ENCODE peak calls at places on chromosomes 12 and 14, in five cellular contexts. C, G, R, S and N are unnamed samples.

GRCh38 chr12:110848524-110848923 is 1.7 kb downstream of the CCDC63 start:
- DNase-seq in C (no peak), G (no peak), R (no peak), S (no peak), N (no peak)

GRCh38 chr12:76996983-76997382 is 68.4 kb downstream of the E2F7 start:
- DNase-seq in C (no peak), G (no peak), R (no peak), S (no peak), N (no peak)

GRCh38 chr12:38691164-38691563 is 214.2 kb downstream of the CPNE8 start:
- DNase-seq in C (no peak), G (no peak), R (no peak), S (no peak), N (no peak)

GRCh38 chr12:125271850-125272249 is 206.6 kb downstream of the AACS start:
- DNase-seq in C (no peak), G (no peak), R (no peak), S (no peak), N (no peak)

GRCh38 chr14:101476258-101476930 is 84.9 kb upstream of the DIO3 start:
- DNase-seq in C (no peak), G (no peak), R (no peak), S (no peak), N (no peak)

GRCh38 chr12:27969901-27970390 is 2.6 kb downstream of the PTHLH start:
- DNase-seq in C (peak), G (peak), R (no peak), S (peak), N (peak)

GRCh38 chr14:50773632-50774541 is 57.1 kb downstream of the NIN start:
- DNase-seq in C (peak), G (peak), R (no peak), S (peak), N (peak)

GRCh38 chr14:55103005-55103640 is 25.9 kb upstream of the LGALS3 start:
- DNase-seq in C (peak), G (peak), R (peak), S (peak), N (peak)

GRCh38 chr12:64903738-64904137 is 79.3 kb downstream of the TBC1D30 start:
- DNase-seq in C (no peak), G (no peak), R (no peak), S (no peak), N (no peak)

GRCh38 chr14:46580941-46581671 is 70.5 kb downstream of the RPL10L start:
- DNase-seq in C (peak), G (peak), R (no peak), S (peak), N (peak)

GRCh38 chr12:45725631-45726593 is 3.6 kb upstream of the ARID2 start:
- DNase-seq in C (peak), G (peak), R (no peak), S (peak), N (peak)

GRCh38 chr12:15122349-15122748 is 98.9 kb downstream of the RERG start:
- DNase-seq in C (no peak), G (no peak), R (no peak), S (no peak), N (peak)

GRCh38 chr14:33916663-33917565 is 34.0 kb downstream of the EGLN3 start:
- DNase-seq in C (no peak), G (no peak), R (no peak), S (peak), N (no peak)

GRCh38 chr14:56878766-56879165 is 68.5 kb upstream of the OTX2 start:
- DNase-seq in C (no peak), G (no peak), R (no peak), S (no peak), N (no peak)

GRCh38 chr12:54936736-54937135 is 47.8 kb downstream of the TESPA1 start:
- DNase-seq in C (no peak), G (no peak), R (no peak), S (no peak), N (no peak)

GRCh38 chr12:86774841-86775386 is 518.7 kb upstream of the MGAT4C start:
- DNase-seq in C (no peak), G (no peak), R (no peak), S (no peak), N (no peak)

GRCh38 chr14:74081491-74081890 is 2.8 kb downstream of the ALDH6A1 start:
- DNase-seq in C (no peak), G (no peak), R (no peak), S (no peak), N (no peak)

GRCh38 chr12:82527165-82527780 is 159.4 kb upstream of the TMTC2 start:
- DNase-seq in C (peak), G (peak), R (peak), S (peak), N (peak)

GRCh38 chr14:23047042-23047634 is 5.1 kb downstream of the PSMB11 start:
- DNase-seq in C (no peak), G (no peak), R (no peak), S (peak), N (peak)

GRCh38 chr12:89179983-89180382 is 172.3 kb downstream of the DUSP6 start:
- DNase-seq in C (no peak), G (no peak), R (no peak), S (peak), N (peak)

GRCh38 chr14:35384386-35385041 is 20.0 kb downstream of the NFKBIA start:
- DNase-seq in C (no peak), G (no peak), R (no peak), S (peak), N (peak)

GRCh38 chr12:100574262-100575074 is 984 bp downstream of the GAS2L3 start:
- DNase-seq in C (peak), G (no peak), R (no peak), S (no peak), N (peak)

GRCh38 chr12:81644503-81644902 is 114.6 kb downstream of the PPFIA2 start:
- DNase-seq in C (peak), G (peak), R (peak), S (peak), N (peak)